ENCODE peak calls at places on chromosomes 4 and X, in five cellular contexts. S is T-helper 1 cell, K is RWPE1, M is GM10248, L is NCI-H345. Z is an unnamed sample.
A peak's percentile ranks its signal among the peaks of the same experiment; 100 is the strongest.

GRCh38 chr4:38560763-38561558 is 103.0 kb upstream of the KLF3 start:
- DNase-seq in S (no peak), K (no peak), M (peak; percentile 73), L (no peak), Z (no peak)

GRCh38 chrX:49991718-49992117 is 69.3 kb downstream of the CLCN5 start:
- DNase-seq in S (no peak), K (no peak), M (no peak), L (no peak), Z (no peak)

GRCh38 chr4:59994118-59994517 is 1206.0 kb upstream of the ADGRL3 start:
- DNase-seq in S (no peak), K (no peak), M (no peak), L (no peak), Z (peak; percentile 22)

GRCh38 chrX:48896611-48897011 is 957 bp downstream of the TIMM17B start:
- DNase-seq in S (no peak), K (no peak), M (no peak), L (no peak), Z (peak; percentile 61)

GRCh38 chrX:102720237-102721168 is at the start of gene GPRASP3:
- DNase-seq in S (peak; percentile 52), K (peak; percentile 62), M (peak; percentile 65), L (peak; percentile 80), Z (no peak)

GRCh38 chrX:9948406-9948805 is 18.8 kb upstream of the CLDN34 start:
- DNase-seq in S (no peak), K (no peak), M (no peak), L (peak; percentile 13), Z (no peak)

GRCh38 chr4:139419388-139419914 is 34.5 kb upstream of the RAB33B start:
- DNase-seq in S (no peak), K (peak; percentile 52), M (no peak), L (no peak), Z (no peak)

GRCh38 chr4:1216869-1217294 is 32.0 kb downstream of the CTBP1 start:
- DNase-seq in S (peak; percentile 47), K (no peak), M (peak; percentile 68), L (no peak), Z (no peak)

GRCh38 chrX:30060718-30061117 is 154.6 kb upstream of the MAGEB2 start:
- DNase-seq in S (no peak), K (no peak), M (no peak), L (peak; percentile 16), Z (peak; percentile 27)

GRCh38 chrX:12065251-12065650 is 73.0 kb upstream of the FRMPD4 start:
- DNase-seq in S (no peak), K (peak; percentile 2), M (no peak), L (no peak), Z (peak; percentile 54)

GRCh38 chr4:54992266-54992665 is 133.1 kb downstream of the KDR start:
- DNase-seq in S (no peak), K (no peak), M (no peak), L (no peak), Z (no peak)

GRCh38 chr4:47528651-47529050 is 43.6 kb downstream of the ATP10D start:
- DNase-seq in S (no peak), K (no peak), M (no peak), L (no peak), Z (peak; percentile 55)

GRCh38 chrX:17860811-17861495 is at the start of gene RAI2:
- DNase-seq in S (peak; percentile 10), K (no peak), M (no peak), L (peak; percentile 55), Z (no peak)

GRCh38 chr4:153643406-153644016 is 40.6 kb upstream of the TLR2 start:
- DNase-seq in S (no peak), K (peak; percentile 61), M (peak; percentile 74), L (peak; percentile 5), Z (peak; percentile 89)

GRCh38 chr4:71338846-71339593 is at the start of gene SLC4A4:
- DNase-seq in S (no peak), K (peak; percentile 1), M (peak; percentile 73), L (no peak), Z (peak; percentile 38)

GRCh38 chrX:70470850-70471289 is 26.2 kb downstream of the DLG3 start:
- DNase-seq in S (no peak), K (no peak), M (no peak), L (no peak), Z (no peak)

GRCh38 chr4:73945674-73946449 is 36.0 kb downstream of the PF4 start:
- DNase-seq in S (no peak), K (no peak), M (no peak), L (no peak), Z (no peak)

GRCh38 chr4:25103423-25103822 is 56.8 kb downstream of the SEPSECS start:
- DNase-seq in S (no peak), K (no peak), M (no peak), L (no peak), Z (no peak)

GRCh38 chr4:35760706-35761278 is 483.5 kb downstream of the ARAP2 start:
- DNase-seq in S (no peak), K (no peak), M (no peak), L (no peak), Z (no peak)

GRCh38 chr4:86482851-86483490 is 111.1 kb upstream of the PTPN13 start:
- DNase-seq in S (no peak), K (no peak), M (no peak), L (peak; percentile 26), Z (peak; percentile 15)

GRCh38 chr4:9949573-9949972 is 71.7 kb downstream of the SLC2A9 start:
- DNase-seq in S (no peak), K (no peak), M (no peak), L (no peak), Z (no peak)

GRCh38 chr4:78650106-78651021 is 98.8 kb downstream of the ANXA3 start:
- DNase-seq in S (no peak), K (peak; percentile 81), M (no peak), L (no peak), Z (no peak)

GRCh38 chr4:145511913-145512522 is 30.4 kb downstream of the SMAD1 start:
- DNase-seq in S (no peak), K (peak; percentile 12), M (no peak), L (no peak), Z (peak; percentile 26)

GRCh38 chrX:107674480-107675364 is 46.4 kb downstream of the PRPS1 start:
- DNase-seq in S (peak; percentile 40), K (peak; percentile 39), M (no peak), L (no peak), Z (no peak)

GRCh38 chr4:2968381-2968780 is 5.0 kb downstream of the GRK4 start:
- DNase-seq in S (no peak), K (no peak), M (no peak), L (no peak), Z (no peak)

GRCh38 chr4:185235480-185236154 is 26.2 kb downstream of the SNX25 start:
- DNase-seq in S (no peak), K (no peak), M (no peak), L (no peak), Z (no peak)

GRCh38 chrX:22033818-22034217 is 1.7 kb downstream of the PHEX start:
- DNase-seq in S (no peak), K (no peak), M (no peak), L (peak; percentile 19), Z (no peak)

GRCh38 chr4:188037003-188037713 is 41.6 kb downstream of the ZFP42 start:
- DNase-seq in S (no peak), K (no peak), M (no peak), L (no peak), Z (no peak)

GRCh38 chrX:76148011-76148665 is 24.7 kb upstream of the PBDC1 start:
- DNase-seq in S (no peak), K (no peak), M (no peak), L (no peak), Z (peak; percentile 74)

GRCh38 chrX:45749375-45749774 is 548.7 kb upstream of the DIPK2B start:
- DNase-seq in S (no peak), K (no peak), M (no peak), L (no peak), Z (peak; percentile 57)

GRCh38 chr4:149264093-149264733 is 551.4 kb downstream of the IQCM start:
- DNase-seq in S (no peak), K (peak; percentile 30), M (peak; percentile 7), L (no peak), Z (peak; percentile 73)

GRCh38 chrX:38561126-38561868 is at the start of gene TSPAN7:
- DNase-seq in S (peak; percentile 44), K (peak; percentile 62), M (peak; percentile 67), L (peak; percentile 88), Z (peak; percentile 75)

GRCh38 chr4:136690363-136690762 is 841.9 kb downstream of the PCDH18 start:
- DNase-seq in S (no peak), K (no peak), M (no peak), L (no peak), Z (peak; percentile 29)

GRCh38 chr4:1258457-1258856 is 9.5 kb upstream of the CTBP1 start:
- DNase-seq in S (no peak), K (no peak), M (no peak), L (no peak), Z (peak; percentile 46)

GRCh38 chr4:54102747-54103146 is 2.8 kb downstream of the GSX2 start:
- DNase-seq in S (no peak), K (no peak), M (no peak), L (no peak), Z (no peak)

GRCh38 chrX:1589356-1590130 is 1.9 kb upstream of the AKAP17A start:
- DNase-seq in S (no peak), K (no peak), M (no peak), L (no peak), Z (no peak)

GRCh38 chrX:125132274-125132673 is 187.4 kb upstream of the TEX13C start:
- DNase-seq in S (no peak), K (no peak), M (peak; percentile 6), L (no peak), Z (peak; percentile 24)